ENCODE peak calls at places on chromosomes 1 and 21, in five cellular contexts. C, O, U, R and Q are unnamed samples.

GRCh38 chr1:22287946-22288520 is 145.1 kb upstream of the WNT4 start:
- DNase-seq in R (no peak), U (no peak), O (no peak), C (no peak), Q (no peak)

GRCh38 chr1:10973552-10973951 is 38.9 kb upstream of the TARDBP start:
- DNase-seq in U (no peak), C (no peak), O (peak; percentile 73), R (no peak), Q (no peak)

GRCh38 chr21:44657635-44658183 is at the start of gene KRTAP12-3:
- DNase-seq in R (no peak), U (no peak), C (no peak), O (no peak), Q (no peak)

GRCh38 chr1:7469255-7469938 is 301.7 kb upstream of the VAMP3 start:
- DNase-seq in U (no peak), R (no peak), C (no peak), O (peak; percentile 51), Q (no peak)

GRCh38 chr1:165117482-165117881 is 239.0 kb downstream of the LMX1A start:
- DNase-seq in O (no peak), C (no peak), U (no peak), R (no peak), Q (no peak)

GRCh38 chr1:236836157-236836556 is 41.1 kb downstream of the MTR start:
- DNase-seq in O (no peak), R (no peak), C (no peak), U (no peak), Q (no peak)

GRCh38 chr1:171788696-171789095 is 7.2 kb downstream of the METTL13 start:
- DNase-seq in C (no peak), U (peak; percentile 70), R (no peak), O (peak; percentile 74), Q (no peak)

GRCh38 chr1:172320723-172321122 is 99.8 kb upstream of the C1orf105 start:
- DNase-seq in R (no peak), U (peak; percentile 47), C (no peak), O (peak; percentile 28), Q (no peak)

GRCh38 chr1:217713223-217713622 is 82.1 kb downstream of the SPATA17 start:
- DNase-seq in U (peak; percentile 64), O (peak; percentile 80), R (no peak), C (no peak), Q (no peak)

GRCh38 chr21:45383615-45384201 is 21.3 kb upstream of the COL18A1 start:
- DNase-seq in C (peak; percentile 13), R (no peak), U (no peak), O (no peak), Q (peak; percentile 52)

GRCh38 chr1:164579346-164579745 is 20.4 kb downstream of the PBX1 start:
- DNase-seq in O (no peak), U (no peak), R (no peak), C (no peak), Q (no peak)

GRCh38 chr1:7422561-7422960 is 348.5 kb upstream of the VAMP3 start:
- DNase-seq in R (peak; percentile 5), O (no peak), U (no peak), C (peak; percentile 6), Q (peak; percentile 34)

DNA sequence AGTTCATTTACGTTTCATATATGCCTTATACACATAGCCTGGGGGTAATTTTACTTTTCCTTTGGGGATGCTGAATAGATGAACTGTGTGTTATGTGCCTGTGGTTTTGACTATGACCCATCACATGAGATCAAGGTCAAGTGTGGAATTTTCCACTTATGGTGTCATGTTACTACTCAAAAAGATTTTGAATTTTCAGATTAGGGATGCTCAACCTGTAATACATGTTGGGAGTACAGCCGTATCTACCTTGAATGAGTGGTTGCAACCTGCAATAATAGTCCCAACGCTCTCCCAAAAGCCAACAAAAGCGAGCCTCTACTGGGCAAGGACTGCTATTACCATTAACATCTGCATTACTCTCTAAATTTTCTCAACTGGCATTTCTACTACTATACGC is 68.5 kb upstream of the SDC3 start:
- DNase-seq in O (peak; percentile 50), R (no peak), C (no peak), U (peak; percentile 19), Q (no peak)
- TF ChIP-seq CTCF in O (peak; percentile 42), R (no peak), C (peak; percentile 7), U (no peak), Q (no peak)

GRCh38 chr1:58883888-58884482 is 100.1 kb upstream of the JUN start:
- DNase-seq in O (no peak), R (no peak), U (no peak), C (no peak), Q (no peak)
- H3K27ac ChIP-seq in O (peak overlapping the region; percentile 79), R (peak overlapping the region; percentile 68), U (peak overlapping the region; percentile 83), C (peak overlapping the region; percentile 84), Q (peak overlapping the region; percentile 92)

GRCh38 chr1:156704166-156704711 is 1.1 kb downstream of the CRABP2 start:
- DNase-seq in O (no peak), R (no peak), U (no peak), C (no peak), Q (no peak)
- H3K4me3 ChIP-seq in O (peak overlapping the region; percentile 69), R (no peak overlapping the region), U (peak overlapping the region; percentile 71), C (no peak overlapping the region), Q (no peak overlapping the region)

GRCh38 chr1:173628888-173629287 is 6.2 kb upstream of the TEX50 start:
- DNase-seq in R (no peak), C (no peak), O (no peak), U (no peak), Q (no peak)
- TF ChIP-seq CTCF in R (no peak), C (no peak), O (no peak), U (peak; percentile 35), Q (no peak)

GRCh38 chr21:33969600-33969999 is 54.0 kb upstream of the ATP5PO start:
- DNase-seq in C (no peak), U (no peak), R (no peak), O (no peak), Q (no peak)

GRCh38 chr21:33967086-33967571 is 51.5 kb upstream of the ATP5PO start:
- DNase-seq in O (no peak), C (no peak), U (no peak), R (no peak), Q (no peak)

GRCh38 chr21:33966324-33966949 is 50.8 kb upstream of the ATP5PO start:
- DNase-seq in R (no peak), O (no peak), U (no peak), C (no peak), Q (no peak)

GRCh38 chr21:33968998-33969353 is 53.4 kb upstream of the ATP5PO start:
- DNase-seq in R (no peak), U (no peak), C (no peak), O (no peak), Q (no peak)

GRCh38 chr21:33968082-33968997 is 52.7 kb upstream of the ATP5PO start:
- DNase-seq in C (no peak), R (no peak), O (peak; percentile 62), U (peak; percentile 90), Q (no peak)
- H3K27ac ChIP-seq in C (peak overlapping the region; percentile 57), R (peak overlapping the region; percentile 7), O (peak overlapping the region; percentile 46), U (peak overlapping the region; percentile 91), Q (peak overlapping the region; percentile 77)

DNA sequence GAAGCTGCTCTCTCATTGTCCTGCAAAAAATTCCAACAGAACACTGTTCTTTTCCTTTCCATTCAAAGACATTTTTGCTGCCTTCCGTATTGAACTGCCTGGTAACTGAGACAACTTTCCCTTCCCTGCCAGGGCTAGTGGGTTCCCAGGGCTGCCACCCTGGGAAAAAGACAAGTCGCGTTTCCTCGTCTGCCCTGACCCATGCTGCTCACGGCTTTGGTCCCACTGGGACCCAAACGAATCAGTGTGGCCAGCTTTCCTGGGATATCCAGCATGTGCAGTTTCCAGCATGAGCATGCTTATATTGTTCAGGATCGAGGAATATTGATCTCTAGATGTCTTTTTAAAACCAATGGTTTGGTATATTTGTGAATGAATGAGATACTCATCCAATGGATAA is 18.2 kb downstream of the SOX13 start:
- DNase-seq in C (no peak), R (no peak), O (no peak), U (no peak), Q (no peak)
- H3K4me3 ChIP-seq in C (no peak overlapping the region), R (no peak overlapping the region), O (no peak overlapping the region), U (no peak overlapping the region), Q (no peak overlapping the region)